ENCODE peak calls at places on chromosomes 3 and 15, in seven cellular contexts. B is Calu3, N is HT-29, G is NCI-H1092, H is fibroblast of the aortic adventitia, U is sigmoid colon, F is fibroblast of lung. X is an unnamed sample.

GRCh38 chr15:90787881-90788280 is 70.7 kb downstream of the BLM start:
- DNase-seq in B (no peak), F (peak; percentile 64), H (peak; percentile 81), U (no peak), N (no peak), G (no peak), X (no peak)

GRCh38 chr3:12681586-12682371 is 17.9 kb upstream of the RAF1 start:
- DNase-seq in G (no peak), F (peak; percentile 70), U (no peak), H (peak; percentile 80), B (no peak), N (no peak), X (no peak)

GRCh38 chr3:194422188-194422587 is 23.1 kb upstream of the GP5 start:
- DNase-seq in F (peak; percentile 45), B (no peak), U (no peak), H (no peak), G (no peak), N (no peak), X (no peak)

GRCh38 chr15:92971081-92971480 is 71.0 kb downstream of the CHD2 start:
- DNase-seq in F (no peak), H (no peak), B (no peak), G (no peak), U (no peak), N (no peak), X (no peak)

GRCh38 chr3:172125963-172126403 is 86.6 kb downstream of the FNDC3B start:
- DNase-seq in U (peak; percentile 93), F (peak; percentile 78), H (peak; percentile 78), G (no peak), N (no peak), B (no peak), X (no peak)

GRCh38 chr3:42741796-42742195 is 31.3 kb downstream of the CCDC13 start:
- DNase-seq in G (no peak), N (no peak), H (no peak), F (no peak), B (no peak), U (no peak), X (no peak)

GRCh38 chr3:27712136-27713065 is 9.7 kb downstream of the EOMES start:
- DNase-seq in F (peak; percentile 67), B (peak; percentile 75), N (peak; percentile 63), H (peak; percentile 81), G (peak; percentile 25), U (peak; percentile 88), X (peak; percentile 86)

GRCh38 chr3:50122661-50123391 is 32.3 kb upstream of the SEMA3F start:
- DNase-seq in F (no peak), U (peak; percentile 63), N (no peak), H (no peak), B (no peak), G (no peak), X (no peak)

GRCh38 chr15:40877691-40878090 is 3.7 kb upstream of the RHOV start:
- DNase-seq in N (no peak), H (no peak), B (no peak), U (no peak), G (no peak), F (no peak), X (no peak)

GRCh38 chr3:32757618-32758374 is 60.0 kb upstream of the TRIM71 start:
- DNase-seq in G (no peak), B (no peak), U (no peak), H (no peak), F (no peak), N (no peak), X (no peak)

GRCh38 chr3:17742092-17742836 is at the start of gene TBC1D5:
- DNase-seq in B (peak; percentile 93), H (no peak), U (peak; percentile 99), N (peak; percentile 94), G (peak; percentile 94), F (peak; percentile 96), X (peak; percentile 96)

GRCh38 chr15:90234519-90234988 is 545 bp downstream of the GDPGP1 start:
- DNase-seq in U (no peak), B (no peak), G (no peak), F (peak; percentile 19), H (peak; percentile 50), N (peak; percentile 68), X (peak; percentile 14)

GRCh38 chr3:172098698-172099494 is 59.5 kb downstream of the FNDC3B start:
- DNase-seq in G (peak; percentile 44), U (no peak), F (peak; percentile 59), H (no peak), N (no peak), B (no peak), X (peak; percentile 83)

GRCh38 chr3:161388860-161389259 is 17.5 kb upstream of the SPTSSB start:
- DNase-seq in B (no peak), F (peak; percentile 9), U (no peak), G (no peak), N (no peak), H (no peak), X (no peak)

GRCh38 chr3:173529062-173529711 is 131.6 kb downstream of the NLGN1 start:
- DNase-seq in N (peak; percentile 43), F (peak; percentile 13), U (no peak), B (peak; percentile 61), H (no peak), G (no peak), X (peak; percentile 33)

GRCh38 chr3:71206305-71206704 is 377.2 kb downstream of the FOXP1 start:
- DNase-seq in G (no peak), U (no peak), H (peak; percentile 22), F (peak; percentile 29), N (no peak), B (no peak), X (no peak)

GRCh38 chr15:86540840-86541467 is 461.3 kb downstream of the AGBL1 start:
- DNase-seq in N (no peak), H (no peak), B (no peak), F (no peak), G (no peak), U (no peak), X (no peak)

GRCh38 chr3:12193485-12194165 is 34.9 kb upstream of the TIMP4 start:
- DNase-seq in N (peak; percentile 59), B (peak; percentile 57), F (peak; percentile 99), G (no peak), H (peak; percentile 99), U (no peak), X (peak; percentile 76)

GRCh38 chr15:99433026-99433756 is 132.6 kb upstream of the MEF2A start:
- DNase-seq in U (peak; percentile 64), G (no peak), H (peak; percentile 66), B (peak; percentile 48), N (no peak), F (no peak), X (no peak)

GRCh38 chr3:38120690-38121450 is 16.1 kb downstream of the ACAA1 start:
- DNase-seq in U (peak; percentile 57), B (no peak), N (no peak), F (no peak), G (no peak), H (no peak), X (no peak)

GRCh38 chr3:22231061-22231460 is 480.1 kb upstream of the ZNF385D start:
- DNase-seq in G (no peak), F (peak; percentile 4), N (no peak), U (no peak), B (no peak), H (no peak), X (no peak)

GRCh38 chr3:65551945-65552344 is 486.8 kb downstream of the MAGI1 start:
- DNase-seq in G (no peak), H (no peak), F (no peak), B (no peak), N (no peak), U (no peak), X (no peak)

GRCh38 chr15:80492409-80492808 is 88.2 kb downstream of the ARNT2 start:
- DNase-seq in H (no peak), B (no peak), U (no peak), F (no peak), G (no peak), N (no peak), X (no peak)

GRCh38 chr3:106518516-106518915 is 649.7 kb upstream of the CBLB start:
- DNase-seq in H (peak; percentile 58), N (peak; percentile 69), U (no peak), F (peak; percentile 74), B (no peak), G (no peak), X (no peak)

GRCh38 chr3:79380581-79380980 is 387.2 kb downstream of the ROBO1 start:
- DNase-seq in B (no peak), G (no peak), F (peak; percentile 9), U (no peak), N (no peak), H (no peak), X (no peak)

X was measured in SK-MEL-5.